ENCODE peak calls at places on chromosomes 16 and 17, in nine cellular contexts. M is GM13976, L is GM06990, Y is psoas muscle, C is WTC11, O is upper lobe of right lung, E is nephron progenitor cell, Q is progenitor cell of endocrine pancreas, G is kidney. V is an unnamed sample.

GRCh38 chr17:3974980-3975379 is 10.7 kb upstream of the ATP2A3 start:
- DNase-seq in Q (no peak), E (no peak), L (no peak), O (peak), C (no peak), G (peak), Y (no peak), M (no peak), V (no peak)

GRCh38 chr16:31472559-31473203 is 729 bp downstream of the TGFB1I1 start:
- DNase-seq in E (peak), Y (peak), M (peak), Q (no peak), G (peak), O (peak), C (peak), L (no peak), V (peak)

GRCh38 chr16:55411231-55411630 is 67.8 kb upstream of the MMP2 start:
- DNase-seq in L (no peak), Q (no peak), G (no peak), M (no peak), Y (no peak), E (no peak), C (no peak), O (no peak), V (no peak)

GRCh38 chr16:52843386-52843785 is 209.3 kb downstream of the CHD9NB start:
- DNase-seq in Y (no peak), L (no peak), G (no peak), E (no peak), M (no peak), O (no peak), C (no peak), Q (no peak), V (no peak)

GRCh38 chr17:40452921-40453378 is 9.7 kb downstream of the IGFBP4 start:
- DNase-seq in Q (no peak), L (no peak), Y (no peak), G (peak), E (no peak), C (no peak), O (no peak), M (no peak), V (peak)

GRCh38 chr16:69386596-69386995 is 789 bp upstream of the TERF2 start:
- DNase-seq in Y (no peak), E (no peak), C (no peak), M (no peak), L (no peak), G (no peak), Q (no peak), O (no peak), V (peak)

GRCh38 chr16:48499822-48500440 is 110.0 kb downstream of the N4BP1 start:
- DNase-seq in Y (no peak), C (no peak), Q (no peak), E (no peak), O (no peak), G (no peak), M (no peak), L (no peak), V (peak)

GRCh38 chr16:4323845-4324478 is 8.1 kb downstream of the GLIS2 start:
- DNase-seq in Y (peak), C (peak), G (peak), E (peak), O (peak), L (no peak), Q (no peak), M (no peak), V (peak)

GRCh38 chr16:82031116-82032084 is 3.7 kb upstream of the HSD17B2 start:
- DNase-seq in G (no peak), Y (no peak), Q (no peak), C (no peak), L (no peak), M (peak), E (no peak), O (no peak), V (peak)

GRCh38 chr16:86240716-86241363 is 269.5 kb upstream of the FOXF1 start:
- DNase-seq in Y (no peak), C (no peak), E (no peak), L (no peak), O (no peak), M (no peak), G (no peak), Q (no peak), V (no peak)

GRCh38 chr16:67734731-67735201 is 15.7 kb upstream of the GFOD2 start:
- DNase-seq in Y (no peak), L (no peak), Q (no peak), G (peak), E (no peak), C (no peak), M (no peak), O (no peak), V (no peak)

GRCh38 chr17:6910987-6911603 is 79.6 kb upstream of the TEKT1 start:
- DNase-seq in O (no peak), L (no peak), E (no peak), C (no peak), M (peak), G (no peak), Y (no peak), Q (no peak), V (peak)

GRCh38 chr17:12800855-12801365 is 11.6 kb downstream of the ARHGAP44 start:
- DNase-seq in E (no peak), Q (no peak), L (no peak), O (no peak), M (no peak), C (no peak), G (no peak), Y (no peak), V (no peak)

GRCh38 chr17:9221231-9222180 is 200.2 kb downstream of the NTN1 start:
- DNase-seq in L (no peak), Y (peak), Q (no peak), E (no peak), M (no peak), C (no peak), O (no peak), G (peak), V (no peak)

GRCh38 chr17:48970224-48970623 is 1.8 kb upstream of the GIP start:
- DNase-seq in L (no peak), G (no peak), O (peak), Y (no peak), M (no peak), C (no peak), Q (no peak), E (no peak), V (peak)

GRCh38 chr17:10025976-10026785 is 121.1 kb upstream of the RCVRN start:
- DNase-seq in E (peak), Y (no peak), L (no peak), G (no peak), C (no peak), O (no peak), Q (no peak), M (no peak), V (no peak)

GRCh38 chr17:42598905-42599304 is 10.3 kb downstream of the RETREG3 start:
- DNase-seq in C (no peak), Y (no peak), M (no peak), Q (no peak), O (peak), G (no peak), L (no peak), E (no peak), V (no peak)

GRCh38 chr17:19317359-19318095 is 45.0 kb downstream of the B9D1 start:
- DNase-seq in Q (peak), M (peak), O (peak), G (peak), Y (peak), E (peak), L (peak), C (peak), V (peak)

GRCh38 chr17:37816951-37817350 is 72.1 kb upstream of the HNF1B start:
- DNase-seq in O (no peak), L (no peak), Y (no peak), C (no peak), M (no peak), E (no peak), G (no peak), Q (no peak), V (no peak)

GRCh38 chr17:4074831-4075495 is 67.9 kb downstream of the ZZEF1 start:
- DNase-seq in Q (no peak), C (no peak), M (peak), Y (no peak), E (peak), G (no peak), L (peak), O (no peak), V (peak)

GRCh38 chr17:68029512-68030215 is 5.9 kb upstream of the KPNA2 start:
- DNase-seq in E (no peak), C (no peak), L (no peak), Q (no peak), O (no peak), G (no peak), M (no peak), Y (no peak), V (no peak)

GRCh38 chr17:64150237-64151015 is 20.5 kb upstream of the ERN1 start:
- DNase-seq in Q (no peak), L (no peak), E (no peak), G (no peak), O (peak), C (no peak), M (no peak), Y (peak), V (peak)

GRCh38 chr16:10946308-10946707 is 1.9 kb downstream of the CLEC16A start:
- DNase-seq in Q (no peak), M (no peak), Y (no peak), O (peak), C (peak), E (no peak), L (no peak), G (no peak), V (no peak)

GRCh38 chr17:46194393-46195216 is 1.4 kb upstream of the KANSL1 start:
- DNase-seq in O (no peak), M (peak), Y (no peak), G (no peak), Q (no peak), C (no peak), L (peak), E (peak), V (peak)

GRCh38 chr16:1512174-1512573 is 19.0 kb downstream of the TELO2 start:
- DNase-seq in M (no peak), E (no peak), L (no peak), O (no peak), G (no peak), Y (no peak), C (no peak), Q (no peak), V (no peak)

GRCh38 chr17:50934672-50935200 is 68.6 kb upstream of the TOB1 start:
- DNase-seq in L (no peak), O (no peak), Q (no peak), Y (peak), C (no peak), E (no peak), M (no peak), G (peak), V (no peak)

GRCh38 chr16:57802635-57803412 is 533 bp upstream of the KIFC3 start:
- DNase-seq in M (no peak), Q (no peak), Y (peak), C (peak), L (no peak), E (peak), O (no peak), G (peak), V (peak)

GRCh38 chr17:7634384-7634783 is 4.4 kb downstream of the SHBG start:
- DNase-seq in L (no peak), G (peak), M (peak), Y (no peak), O (no peak), C (peak), E (peak), Q (peak), V (peak)

GRCh38 chr17:60392845-60393702 is 1.1 kb upstream of the USP32 start:
- DNase-seq in Q (no peak), C (no peak), Y (no peak), E (no peak), O (peak), G (peak), M (peak), L (peak), V (peak)

GRCh38 chr17:76732734-76733617 is 4.2 kb downstream of the SRSF2 start:
- DNase-seq in L (no peak), O (no peak), M (no peak), Y (no peak), G (no peak), Q (no peak), C (no peak), E (no peak), V (no peak)

GRCh38 chr17:42723636-42724035 is 21.2 kb downstream of the EZH1 start:
- DNase-seq in M (no peak), C (no peak), E (no peak), G (no peak), O (no peak), Q (no peak), Y (no peak), L (no peak), V (no peak)

GRCh38 chr17:8369944-8370343 is 6.6 kb downstream of the KRABD2 start:
- DNase-seq in G (no peak), L (no peak), M (no peak), Y (no peak), C (no peak), O (no peak), E (no peak), Q (no peak), V (no peak)

GRCh38 chr17:2948721-2949468 is 114.5 kb downstream of the OR1D5 start:
- DNase-seq in Y (no peak), C (no peak), Q (no peak), L (no peak), M (no peak), E (no peak), O (peak), G (no peak), V (no peak)

GRCh38 chr16:12406158-12406557 is 397.5 kb downstream of the CPPED1 start:
- DNase-seq in Y (no peak), E (no peak), G (no peak), C (no peak), M (no peak), O (no peak), L (no peak), Q (no peak), V (no peak)
- TF ChIP-seq CTCF in Y (no peak), E (no peak), G (no peak), C (no peak), M (no peak), O (no peak), L (no peak), Q (no peak), V (no peak)

GRCh38 chr16:88487124-88487432 is 34.0 kb downstream of the ZFPM1 start:
- DNase-seq in C (no peak), O (no peak), L (no peak), M (no peak), E (no peak), G (no peak), Q (no peak), Y (no peak), V (no peak)

GRCh38 chr16:88486398-88487123 is 33.5 kb downstream of the ZFPM1 start:
- DNase-seq in G (no peak), M (no peak), E (no peak), O (no peak), C (no peak), L (no peak), Y (no peak), Q (no peak), V (no peak)

GRCh38 chr16:88489163-88489721 is 36.2 kb downstream of the ZFPM1 start:
- DNase-seq in G (no peak), Y (no peak), M (no peak), C (no peak), E (no peak), Q (no peak), O (no peak), L (no peak), V (no peak)

GRCh38 chr16:88491001-88491559 is 38.0 kb downstream of the ZFPM1 start:
- DNase-seq in C (no peak), O (no peak), G (no peak), Q (no peak), E (no peak), Y (no peak), L (no peak), M (no peak), V (no peak)

GRCh38 chr16:88487920-88488842 is 35.1 kb downstream of the ZFPM1 start:
- DNase-seq in C (no peak), L (no peak), Y (no peak), G (no peak), O (no peak), M (no peak), Q (peak), E (no peak), V (no peak)
- TF ChIP-seq CTCF in C (no peak), L (no peak), Y (no peak), G (no peak), O (no peak), M (no peak), Q (peak), E (no peak), V (no peak)

GRCh38 chr16:60907645-60908044 is 1128.6 kb downstream of the CDH8 start:
- DNase-seq in O (no peak), M (no peak), C (no peak), E (no peak), L (no peak), G (no peak), Q (no peak), Y (no peak), V (no peak)
- TF ChIP-seq CTCF in O (no peak), M (no peak), C (no peak), E (no peak), L (no peak), G (no peak), Q (peak), Y (no peak), V (no peak)

DNA sequence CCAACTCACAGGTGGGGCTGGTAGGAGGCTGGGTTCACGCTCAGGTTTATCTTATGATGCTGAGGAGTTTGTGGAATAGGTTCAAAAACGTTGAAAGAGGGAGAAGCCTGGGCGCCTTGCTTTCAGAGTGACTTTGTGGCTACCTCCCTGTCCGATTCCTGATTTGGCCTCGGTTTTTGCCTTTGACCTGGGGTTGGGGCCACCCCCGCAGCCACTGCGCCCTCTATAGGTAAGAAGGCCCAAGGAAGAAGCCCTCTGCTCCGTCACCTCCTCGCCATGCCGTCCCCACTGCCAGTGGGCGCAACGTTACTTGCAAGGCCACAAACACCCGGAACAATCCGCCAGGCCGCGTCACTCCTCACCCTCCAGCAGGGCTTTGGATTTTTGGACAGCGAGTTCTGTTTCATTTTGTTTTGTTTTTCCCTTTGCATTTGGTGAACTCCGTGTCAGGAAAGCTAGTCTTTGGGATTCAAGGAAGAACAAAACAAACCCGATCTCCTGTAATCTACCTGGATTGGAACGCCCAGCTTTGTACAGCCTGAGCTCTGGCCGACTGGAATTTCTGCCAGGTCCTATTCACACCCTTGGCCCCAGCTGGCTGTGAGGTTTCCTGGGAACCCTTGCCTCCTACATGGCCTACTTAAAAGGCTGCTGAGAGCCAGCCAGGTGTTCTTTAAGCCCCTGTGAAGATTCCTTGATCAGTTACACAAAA is 60.7 kb downstream of the TBC1D16 start:
- DNase-seq in O (peak), L (no peak), Y (no peak), Q (no peak), M (peak), G (peak), E (no peak), C (peak), V (no peak)
- TF ChIP-seq CTCF in O (peak), L (peak), Y (peak), Q (peak), M (no peak), G (no peak), E (peak), C (peak), V (peak)

GRCh38 chr16:65546353-65546791 is 424.5 kb upstream of the CDH11 start:
- DNase-seq in Y (no peak), M (no peak), L (no peak), C (no peak), E (no peak), Q (no peak), G (no peak), O (no peak), V (peak)

GRCh38 chr16:65547799-65548446 is 426.1 kb upstream of the CDH11 start:
- DNase-seq in Y (no peak), E (no peak), M (no peak), O (no peak), G (no peak), C (no peak), Q (no peak), L (no peak), V (peak)

GRCh38 chr16:65543781-65544740 is 422.2 kb upstream of the CDH11 start:
- DNase-seq in Q (no peak), M (no peak), O (no peak), E (no peak), G (no peak), Y (no peak), L (no peak), C (no peak), V (no peak)

DNA sequence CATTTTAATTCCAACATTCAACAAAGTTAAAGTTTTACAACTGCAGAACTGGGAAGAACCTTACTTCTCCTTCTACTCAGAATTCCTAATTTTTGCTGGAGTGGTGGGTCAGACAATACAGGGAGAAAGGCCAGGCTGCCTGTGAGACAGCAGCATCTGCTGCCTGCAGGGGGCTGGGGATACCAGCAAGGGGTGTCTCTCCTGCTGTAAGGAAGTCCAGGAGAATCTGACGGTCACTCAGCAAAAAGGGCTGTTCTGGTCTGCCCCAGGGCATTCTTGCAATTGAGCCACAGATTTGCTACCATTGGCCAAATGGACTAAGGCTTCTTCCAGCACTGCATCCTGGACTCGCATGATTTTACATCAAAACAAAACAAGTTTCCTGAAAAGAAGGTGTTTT is 426.6 kb upstream of the CDH11 start:
- DNase-seq in G (no peak), M (no peak), E (peak), L (no peak), C (peak), O (no peak), Y (no peak), Q (no peak), V (peak)
- TF ChIP-seq CTCF in G (no peak), M (no peak), E (no peak), L (no peak), C (no peak), O (no peak), Y (no peak), Q (no peak), V (peak)

GRCh38 chr17:81808778-81809555 is 5.0 kb downstream of the GCGR start:
- DNase-seq in L (no peak), C (no peak), Y (no peak), G (peak), Q (no peak), M (no peak), O (no peak), E (no peak), V (no peak)
- TF ChIP-seq CTCF in L (peak), C (no peak), Y (no peak), G (no peak), Q (no peak), M (peak), O (no peak), E (no peak), V (no peak)

DNA sequence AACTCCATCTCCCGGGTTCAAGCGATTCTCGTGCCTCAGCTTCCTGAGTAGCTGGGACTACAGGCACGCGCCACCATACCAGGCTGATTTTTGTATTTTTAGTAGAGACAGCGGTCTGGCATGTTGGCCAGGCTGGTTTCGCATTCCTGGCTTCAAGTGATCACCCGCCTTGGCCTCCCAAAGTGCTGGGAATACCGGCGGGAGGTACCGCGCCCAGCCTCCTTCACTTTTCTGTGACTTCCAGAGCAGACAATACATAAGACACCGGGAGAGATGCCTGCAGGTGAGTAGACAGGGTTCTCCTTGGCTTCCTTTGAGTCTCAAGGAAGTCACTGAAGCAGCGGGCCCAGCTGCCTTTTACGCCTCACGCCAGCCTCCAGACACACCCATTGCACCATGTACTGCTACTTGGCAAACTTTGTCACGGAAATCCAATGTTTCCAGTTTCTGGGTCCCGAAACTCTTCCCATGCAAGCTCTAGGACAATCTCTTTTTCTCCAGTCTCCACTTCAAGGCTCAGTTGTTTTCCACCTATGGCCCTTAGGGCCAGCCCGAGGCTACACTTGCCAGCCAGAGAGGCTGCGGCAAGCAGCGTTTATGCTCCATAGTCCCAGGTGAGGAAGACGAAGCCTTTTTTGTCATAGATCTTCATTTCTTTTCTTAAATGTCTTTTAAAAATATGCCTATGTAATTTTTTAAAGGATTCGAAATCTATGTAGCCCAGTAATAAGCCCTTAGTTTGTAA is 886 bp upstream of the OR1F1 start:
- DNase-seq in L (no peak), M (no peak), Q (no peak), C (no peak), E (no peak), G (no peak), O (no peak), Y (no peak), V (no peak)
- TF ChIP-seq CTCF in L (no peak), M (no peak), Q (no peak), C (no peak), E (no peak), G (no peak), O (no peak), Y (no peak), V (no peak)

GRCh38 chr17:62792122-62792800 is 15.9 kb downstream of the MARCHF10 start:
- DNase-seq in G (no peak), O (no peak), Q (no peak), M (no peak), L (no peak), E (no peak), C (no peak), Y (no peak), V (peak)
- TF ChIP-seq CTCF in G (no peak), O (no peak), Q (no peak), M (no peak), L (no peak), E (no peak), C (no peak), Y (no peak), V (no peak)